ENCODE peak calls at places on chromosomes 1 and 21, in seven cellular contexts. H, U, R, E, Z, W and S are unnamed samples.

GRCh38 chr1:178958491-178958890 is 67.2 kb upstream of the FAM20B start:
- DNase-seq in H (no peak), U (no peak), R (no peak), E (no peak), Z (no peak), W (no peak), S (no peak)

GRCh38 chr1:67941155-67941554 is 107.9 kb upstream of the GNG12 start:
- DNase-seq in H (no peak), U (no peak), R (no peak), E (no peak), Z (no peak), W (no peak), S (no peak)

GRCh38 chr1:165235777-165236285 is 120.7 kb downstream of the LMX1A start:
- DNase-seq in H (no peak), U (no peak), R (no peak), E (no peak), Z (no peak), W (peak), S (peak)

GRCh38 chr1:111989531-111990025 is at the start of gene KCND3:
- DNase-seq in H (no peak), U (peak), R (no peak), E (peak), Z (peak), W (peak), S (no peak)

GRCh38 chr1:11645670-11646265 is 8.5 kb downstream of the FBXO2 start:
- DNase-seq in H (peak), U (peak), R (peak), E (peak), Z (peak), W (peak), S (peak)

GRCh38 chr1:65827346-65827745 is 34.7 kb downstream of the PDE4B start:
- DNase-seq in H (no peak), U (no peak), R (no peak), E (peak), Z (no peak), W (no peak), S (no peak)

GRCh38 chr21:24208562-24209260 is 1398.6 kb downstream of the MRPL39 start:
- DNase-seq in H (no peak), U (no peak), R (no peak), E (no peak), Z (no peak), W (peak), S (no peak)

GRCh38 chr1:9506901-9507300 is 32.4 kb upstream of the SLC25A33 start:
- DNase-seq in H (no peak), U (no peak), R (no peak), E (no peak), Z (no peak), W (no peak), S (no peak)

GRCh38 chr1:16163882-16164820 is 8.3 kb upstream of the EPHA2 start:
- DNase-seq in H (peak), U (no peak), R (no peak), E (peak), Z (no peak), W (no peak), S (no peak)

GRCh38 chr1:232597721-232598120 is 32.2 kb downstream of the SIPA1L2 start:
- DNase-seq in H (no peak), U (no peak), R (no peak), E (no peak), Z (peak), W (no peak), S (no peak)